ENCODE peak calls at places on chromosomes 3 and 15, in six cellular contexts. D is tibial nerve, N is fibroblast of lung, C is upper lobe of right lung, M is BE2C, B is IMR-90. Q is an unnamed sample. For H3K27me3 and H3K9me3, the result is how much of the 10 kb centered on the place peaks cover.

GRCh38 chr15:70036585-70037343 is 61.0 kb downstream of the TLE3 start:
- DNase-seq in N (no peak), D (no peak), B (no peak), C (peak), M (no peak), Q (no peak)

GRCh38 chr15:67240235-67241131 is 14.0 kb downstream of the AAGAB start:
- DNase-seq in N (no peak), M (peak), C (no peak), D (no peak), B (no peak), Q (no peak)

GRCh38 chr15:58269455-58270414 is 131.6 kb downstream of the AQP9 start:
- DNase-seq in M (peak), N (peak), C (no peak), B (peak), D (no peak), Q (peak)

GRCh38 chr3:155231792-155232191 is 61.7 kb downstream of the STRIT1 start:
- DNase-seq in C (no peak), M (no peak), N (no peak), B (no peak), D (no peak), Q (no peak)

GRCh38 chr15:41417812-41418211 is 917 bp downstream of the RTF1 start:
- DNase-seq in N (no peak), D (no peak), B (peak), M (no peak), C (no peak), Q (no peak)

GRCh38 chr3:187448674-187449073 is 80.5 kb downstream of the RTP4 start:
- DNase-seq in N (no peak), B (no peak), D (no peak), M (no peak), C (no peak), Q (no peak)

GRCh38 chr3:108462899-108463298 is 47.5 kb downstream of the MYH15 start:
- DNase-seq in N (peak), B (peak), D (no peak), M (no peak), C (no peak), Q (no peak)

GRCh38 chr15:79243723-79244122 is 38.8 kb upstream of the ANKRD34C start:
- DNase-seq in C (no peak), M (no peak), D (no peak), N (no peak), B (no peak), Q (no peak)

GRCh38 chr3:170517251-170517945 is 68.5 kb downstream of the SLC7A14 start:
- DNase-seq in C (no peak), M (no peak), N (no peak), D (no peak), B (no peak), Q (no peak)

GRCh38 chr15:37480482-37480881 is 380.1 kb upstream of the MEIS2 start:
- DNase-seq in N (no peak), D (no peak), M (no peak), B (no peak), C (no peak), Q (no peak)

GRCh38 chr15:72339777-72340177 is 19.8 kb upstream of the CELF6 start:
- DNase-seq in N (peak), B (peak), M (peak), C (no peak), D (no peak), Q (peak)
- TF ChIP-seq CTCF in N (no peak), B (no peak), M (no peak), C (no peak), D (no peak), Q (no peak)

DNA sequence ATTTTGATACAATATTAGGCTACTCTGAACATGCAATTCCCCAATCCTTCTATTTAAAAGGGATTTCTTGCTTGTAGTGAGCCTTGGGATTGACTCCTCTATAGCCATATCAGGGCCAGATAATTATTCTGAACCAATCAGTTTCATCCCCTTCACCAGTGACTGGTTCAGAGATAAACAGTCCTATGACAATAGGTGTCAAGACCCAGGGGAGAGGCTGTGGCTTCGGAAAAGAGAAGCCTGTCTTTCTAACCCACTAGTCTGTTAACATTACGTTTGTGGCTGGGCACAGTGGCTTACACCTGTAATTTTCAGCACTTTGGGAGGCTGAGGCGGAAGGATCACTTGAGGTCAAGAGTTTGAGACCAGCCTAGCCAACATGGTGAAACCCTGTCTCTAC is 6.2 kb upstream of the ISLR2 start:
- DNase-seq in M (no peak), B (no peak), N (no peak), D (no peak), C (no peak), Q (no peak)
- H3K27me3 ChIP-seq in M (under half), B (half or more), N (half or more), D (half or more), C (half or more), Q (half or more)

GRCh38 chr3:185250653-185251052 is 3.2 kb downstream of the EHHADH start:
- DNase-seq in M (no peak), C (no peak), D (no peak), N (no peak), B (no peak), Q (no peak)
- H3K9me3 ChIP-seq in M (under half), C (under half), D (under half), N (under half), B (under half), Q (under half)

DNA sequence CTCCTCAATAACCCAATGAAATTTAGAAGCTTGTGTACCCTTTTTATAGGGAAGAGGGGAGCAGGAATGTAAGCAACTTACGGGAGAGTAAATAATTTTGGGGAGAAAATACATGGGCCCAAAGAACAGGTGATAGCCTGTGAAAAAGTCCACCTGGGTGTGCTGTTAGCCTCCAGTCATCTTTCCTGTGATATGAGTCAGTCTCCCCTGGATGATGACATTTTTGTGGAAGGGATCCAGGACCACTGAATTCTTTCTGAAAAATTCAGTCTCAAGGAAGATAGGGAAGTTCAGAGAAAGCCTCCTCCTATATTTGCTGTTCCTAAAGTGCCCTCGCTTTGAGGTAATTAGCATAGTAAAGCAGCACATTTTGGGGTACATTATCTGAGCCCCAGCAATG is 149.8 kb downstream of the SQOR start:
- DNase-seq in D (no peak), N (no peak), B (no peak), C (no peak), M (no peak), Q (no peak)
- TF ChIP-seq CTCF in D (no peak), N (no peak), B (no peak), C (no peak), M (no peak), Q (no peak)

DNA sequence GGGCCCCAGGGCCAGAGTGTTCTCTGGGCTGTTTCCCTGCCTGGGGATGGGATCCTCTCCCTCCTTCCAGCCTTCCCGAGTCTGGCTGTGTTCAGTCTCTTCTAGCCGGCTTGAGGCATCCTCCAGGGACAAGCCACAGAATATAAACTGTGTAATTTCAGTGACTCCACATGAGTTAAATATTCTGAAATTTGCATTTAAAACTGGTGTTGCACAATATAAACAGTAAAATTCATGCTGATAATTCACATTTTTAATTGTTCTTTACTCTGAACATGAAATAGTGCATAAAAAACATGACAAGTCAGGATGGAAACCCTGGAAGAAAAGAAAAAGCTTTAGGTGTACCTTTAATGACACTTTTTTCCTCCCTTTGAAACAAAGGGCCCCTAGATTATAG is 5.2 kb upstream of the TJP1 start:
- DNase-seq in D (no peak), B (no peak), M (no peak), N (no peak), C (no peak), Q (no peak)
- H3K27me3 ChIP-seq in D (under half), B (under half), M (under half), N (under half), C (under half), Q (under half)

GRCh38 chr15:20386198-20386597 is 155.4 kb downstream of the GOLGA6L6 start:
- DNase-seq in B (no peak), N (no peak), D (no peak), C (no peak), M (no peak), Q (no peak)
- H3K9me3 ChIP-seq in B (under half), N (under half), D (under half), C (under half), M (under half), Q (under half)

DNA sequence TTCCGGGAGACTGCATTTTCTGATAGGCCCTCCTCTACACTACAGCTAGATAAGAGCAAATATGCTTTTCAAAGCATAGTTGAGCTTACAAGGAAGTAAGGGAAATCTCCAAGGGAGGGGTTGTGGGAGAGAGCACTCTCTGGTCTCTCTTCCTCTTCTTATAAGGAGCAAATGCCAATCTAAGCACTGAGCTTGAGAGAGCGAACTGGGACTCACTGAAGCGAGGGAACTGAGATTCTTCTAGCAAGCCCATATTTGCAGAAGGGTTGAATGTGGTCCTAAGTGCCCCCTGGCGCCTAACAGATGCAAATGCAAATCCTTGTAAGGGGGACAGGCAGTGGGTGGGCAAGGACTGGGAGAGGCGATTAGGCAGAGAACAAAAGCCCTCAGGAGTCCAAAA is 164.8 kb downstream of the ERC2 start:
- DNase-seq in B (peak), C (no peak), N (peak), D (no peak), M (peak), Q (peak)
- TF ChIP-seq CTCF in B (peak), C (peak), N (peak), D (no peak), M (peak), Q (peak)

GRCh38 chr15:90674476-90674875 is 42.7 kb upstream of the BLM start:
- DNase-seq in B (peak), D (no peak), C (no peak), N (peak), M (no peak), Q (no peak)
- H3K27me3 ChIP-seq in B (under half), D (under half), C (under half), N (under half), M (under half), Q (under half)

GRCh38 chr3:126083913-126084514 is at the start of gene SLC41A3:
- DNase-seq in C (peak), M (peak), D (peak), B (peak), N (peak), Q (peak)
- H3K9me3 ChIP-seq in C (under half), M (under half), D (under half), B (under half), N (under half), Q (under half)